ENCODE peak calls at places on chromosome 12, in nine cellular contexts. E, P, X, L, U, B, V, D and Y are unnamed samples.

GRCh38 chr12:106840217-106840616 is 65.7 kb downstream of the RIC8B start:
- DNase-seq in E (no peak), P (no peak), X (peak; percentile 19), L (peak; percentile 80), U (peak; percentile 64), B (no peak), V (peak; percentile 21), D (no peak), Y (no peak)

GRCh38 chr12:67442347-67442841 is 173.2 kb downstream of the CAND1 start:
- DNase-seq in E (no peak), P (peak; percentile 23), X (no peak), L (no peak), U (no peak), B (peak; percentile 76), V (peak; percentile 55), D (no peak), Y (no peak)

GRCh38 chr12:58916891-58917570 is 3.3 kb downstream of the LRIG3 start:
- DNase-seq in E (no peak), P (no peak), X (no peak), L (no peak), U (peak; percentile 63), B (no peak), V (no peak), D (no peak), Y (no peak)

GRCh38 chr12:54358620-54358944 is 5.7 kb downstream of the GPR84 start:
- DNase-seq in E (no peak), P (no peak), X (no peak), L (no peak), U (no peak), B (no peak), V (no peak), D (no peak), Y (no peak)

GRCh38 chr12:46269429-46270241 is 792 bp upstream of the SLC38A1 start:
- DNase-seq in E (peak; percentile 27), P (peak; percentile 30), X (peak; percentile 36), L (no peak), U (no peak), B (peak; percentile 49), V (no peak), D (no peak), Y (no peak)

GRCh38 chr12:104643921-104644669 is 187.3 kb downstream of the CHST11 start:
- DNase-seq in E (no peak), P (no peak), X (no peak), L (no peak), U (no peak), B (no peak), V (peak; percentile 19), D (no peak), Y (no peak)

GRCh38 chr12:19273482-19274330 is 144.2 kb downstream of the PLEKHA5 start:
- DNase-seq in E (peak; percentile 74), P (peak; percentile 39), X (peak; percentile 11), L (peak; percentile 79), U (peak; percentile 97), B (peak; percentile 63), V (peak; percentile 56), D (peak; percentile 78), Y (peak; percentile 35)

GRCh38 chr12:66119229-66119869 is 11.2 kb downstream of the LLPH start:
- DNase-seq in E (no peak), P (no peak), X (no peak), L (no peak), U (peak; percentile 29), B (no peak), V (no peak), D (no peak), Y (no peak)

GRCh38 chr12:58741226-58741625 is 179.1 kb downstream of the LRIG3 start:
- DNase-seq in E (no peak), P (no peak), X (no peak), L (no peak), U (no peak), B (no peak), V (no peak), D (no peak), Y (no peak)

GRCh38 chr12:69036533-69036932 is 103.6 kb upstream of the CPM start:
- DNase-seq in E (no peak), P (no peak), X (no peak), L (no peak), U (no peak), B (no peak), V (no peak), D (no peak), Y (no peak)

GRCh38 chr12:107484219-107484618 is 201.4 kb upstream of the PWP1 start:
- DNase-seq in E (no peak), P (no peak), X (no peak), L (no peak), U (no peak), B (no peak), V (no peak), D (no peak), Y (no peak)

GRCh38 chr12:50110127-50110761 is 1.8 kb upstream of the COX14 start:
- DNase-seq in E (peak; percentile 44), P (no peak), X (peak; percentile 50), L (peak; percentile 49), U (no peak), B (peak; percentile 93), V (peak; percentile 42), D (peak; percentile 68), Y (no peak)
- TF ChIP-seq POLR2A in E (no peak), P (no peak), X (no peak), L (no peak), U (no peak), B (no peak), V (no peak), D (no peak), Y (no peak)

DNA sequence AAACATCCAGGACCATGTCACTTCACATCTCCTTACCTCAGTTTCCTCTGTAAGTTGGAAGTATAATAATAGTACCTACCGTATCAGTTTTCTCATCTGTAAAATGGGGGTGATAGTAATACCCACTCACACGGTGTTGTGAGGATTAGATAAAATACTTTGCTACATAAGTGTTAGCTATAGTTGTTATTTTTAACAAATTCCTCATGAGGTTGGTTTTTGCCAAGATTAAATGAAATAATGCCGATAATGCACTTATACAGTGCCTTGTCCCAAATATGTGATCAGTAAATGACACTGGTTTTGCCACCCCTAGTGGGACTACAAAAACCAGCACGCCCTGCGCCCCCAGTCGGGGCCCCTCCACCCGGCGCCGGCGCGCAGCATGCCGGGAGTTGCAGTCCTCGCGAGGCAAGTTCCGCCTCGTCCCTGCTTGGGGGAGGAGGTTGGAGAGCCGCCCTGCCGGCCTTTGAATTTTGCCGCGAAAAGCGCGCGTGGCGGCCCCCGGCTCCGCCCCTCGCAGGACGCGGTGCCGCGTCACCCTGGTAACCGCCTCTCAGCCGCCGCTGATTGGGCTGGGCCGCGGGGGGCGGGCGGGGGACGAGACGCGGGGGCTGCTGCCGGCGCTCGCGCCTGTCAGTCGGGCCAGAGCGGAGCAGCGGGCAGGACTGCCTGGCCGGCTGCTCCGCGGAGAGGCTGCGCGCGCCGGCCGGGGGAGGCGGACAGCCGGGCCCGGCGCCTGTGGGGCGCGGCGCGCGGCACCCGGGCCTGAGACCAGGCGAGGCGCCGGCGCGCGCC is at the start of gene FAM222A:
- DNase-seq in E (peak; percentile 98), P (peak; percentile 97), X (peak; percentile 97), L (peak; percentile 97), U (peak; percentile 93), B (peak; percentile 98), V (peak; percentile 97), D (peak; percentile 98), Y (peak; percentile 96)
- TF ChIP-seq POLR2A in E (peak; percentile 30), P (no peak), X (no peak), L (peak; percentile 86), U (peak; percentile 91), B (peak; percentile 85), V (peak; percentile 30), D (no peak), Y (peak; percentile 37)

GRCh38 chr12:57723630-57723962 is 14.9 kb downstream of the AGAP2 start:
- DNase-seq in E (no peak), P (no peak), X (no peak), L (no peak), U (no peak), B (no peak), V (no peak), D (no peak), Y (no peak)

GRCh38 chr12:57724936-57725740 is 13.4 kb downstream of the AGAP2 start:
- DNase-seq in E (no peak), P (no peak), X (no peak), L (no peak), U (no peak), B (peak; percentile 37), V (no peak), D (no peak), Y (no peak)

GRCh38 chr12:57722716-57723629 is 15.6 kb downstream of the AGAP2 start:
- DNase-seq in E (no peak), P (no peak), X (no peak), L (no peak), U (no peak), B (no peak), V (no peak), D (no peak), Y (no peak)

GRCh38 chr12:57725851-57726150 is 12.7 kb downstream of the AGAP2 start:
- DNase-seq in E (no peak), P (no peak), X (no peak), L (no peak), U (no peak), B (no peak), V (no peak), D (no peak), Y (no peak)

GRCh38 chr12:57724003-57724935 is 14.3 kb downstream of the AGAP2 start:
- DNase-seq in E (no peak), P (no peak), X (no peak), L (no peak), U (no peak), B (peak; percentile 35), V (no peak), D (no peak), Y (no peak)
- TF ChIP-seq POLR2A in E (no peak), P (no peak), X (no peak), L (no peak), U (no peak), B (no peak), V (no peak), D (no peak), Y (no peak)

GRCh38 chr12:128928361-128928760 is 75.1 kb downstream of the GLT1D1 start:
- DNase-seq in E (no peak), P (no peak), X (no peak), L (no peak), U (no peak), B (peak; percentile 55), V (no peak), D (no peak), Y (no peak)

GRCh38 chr12:128930591-128930990 is 77.3 kb downstream of the GLT1D1 start:
- DNase-seq in E (no peak), P (no peak), X (no peak), L (no peak), U (no peak), B (no peak), V (no peak), D (no peak), Y (no peak)

GRCh38 chr12:128933039-128933438 is 79.8 kb downstream of the GLT1D1 start:
- DNase-seq in E (no peak), P (peak; percentile 51), X (no peak), L (no peak), U (no peak), B (no peak), V (no peak), D (no peak), Y (no peak)

GRCh38 chr12:128932521-128932920 is 79.2 kb downstream of the GLT1D1 start:
- DNase-seq in E (no peak), P (peak; percentile 19), X (no peak), L (no peak), U (no peak), B (no peak), V (no peak), D (no peak), Y (no peak)

DNA sequence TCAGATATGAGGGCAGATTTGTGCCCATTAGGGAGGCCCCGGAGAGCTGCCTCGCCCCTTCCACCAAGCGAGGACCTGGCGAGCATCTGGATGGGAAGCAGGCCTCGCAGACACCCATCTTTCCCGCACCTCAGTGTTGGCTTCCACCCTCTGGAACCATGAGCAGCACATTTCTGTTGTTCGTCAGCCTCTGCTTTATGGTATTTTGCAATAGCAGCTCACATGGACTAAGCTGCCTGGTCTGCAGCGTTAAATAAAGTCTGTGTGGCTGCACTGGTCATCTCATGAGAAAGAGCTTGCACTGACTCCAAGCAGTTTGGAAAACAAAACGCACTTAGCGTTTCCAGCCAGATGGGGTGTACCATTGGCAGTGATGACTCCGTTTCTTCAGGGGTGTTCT is 75.8 kb downstream of the GLT1D1 start:
- DNase-seq in E (no peak), P (no peak), X (no peak), L (no peak), U (no peak), B (no peak), V (no peak), D (no peak), Y (no peak)
- TF ChIP-seq POLR2A in E (no peak), P (no peak), X (no peak), L (no peak), U (no peak), B (no peak), V (no peak), D (no peak), Y (no peak)